ENCODE peak calls at places on chromosomes 4 and X, in six cellular contexts. H is A549, F is tibial nerve, N is left lung, Y is uterus, E is mammary epithelial cell. W is an unnamed sample.
A peak's percentile ranks its signal among the peaks of the same experiment; 100 is the strongest.

GRCh38 chr4:108649863-108650211 is 562 bp upstream of the OSTC start:
- DNase-seq in H (no peak), F (no peak), N (no peak), Y (no peak), E (no peak), W (no peak)

GRCh38 chr4:177726111-177726510 is 283.9 kb upstream of the AGA start:
- DNase-seq in H (no peak), F (no peak), N (no peak), Y (no peak), E (peak; percentile 64), W (no peak)

GRCh38 chrX:50680990-50681389 is 133.0 kb downstream of the SHROOM4 start:
- DNase-seq in H (peak; percentile 1), F (no peak), N (no peak), Y (no peak), E (peak; percentile 12), W (no peak)

GRCh38 chr4:165656829-165657467 is 216.1 kb upstream of the TLL1 start:
- DNase-seq in H (no peak), F (no peak), N (no peak), Y (no peak), E (no peak), W (no peak)

GRCh38 chr4:18241744-18242143 is 220.2 kb upstream of the LCORL start:
- DNase-seq in H (no peak), F (no peak), N (no peak), Y (no peak), E (no peak), W (no peak)

GRCh38 chr4:148211533-148211932 is 230.7 kb downstream of the NR3C2 start:
- DNase-seq in H (no peak), F (no peak), N (no peak), Y (no peak), E (no peak), W (no peak)

GRCh38 chr4:98672583-98673281 is 14.3 kb upstream of the TSPAN5 start:
- DNase-seq in H (no peak), F (no peak), N (no peak), Y (no peak), E (no peak), W (no peak)

GRCh38 chr4:113024373-113024772 is 25.1 kb upstream of the ANK2 start:
- DNase-seq in H (no peak), F (no peak), N (no peak), Y (no peak), E (no peak), W (no peak)

GRCh38 chr4:5051692-5052423 is 578 bp downstream of the STK32B start:
- DNase-seq in H (peak; percentile 40), F (no peak), N (peak; percentile 85), Y (no peak), E (peak; percentile 23), W (no peak)

GRCh38 chrX:146278381-146278780 is 460.8 kb downstream of the SLITRK2 start:
- DNase-seq in H (no peak), F (no peak), N (no peak), Y (no peak), E (no peak), W (no peak)

GRCh38 chr4:8328456-8328855 is 58.9 kb downstream of the HTRA3 start:
- DNase-seq in H (no peak), F (no peak), N (peak; percentile 39), Y (peak; percentile 6), E (no peak), W (no peak)

GRCh38 chr4:15405069-15405468 is 22.8 kb upstream of the C1QTNF7 start:
- DNase-seq in H (no peak), F (no peak), N (no peak), Y (no peak), E (no peak), W (no peak)
- TF ChIP-seq CTCF in H (no peak), F (no peak), N (no peak), Y (no peak), E (no peak), W (no peak)

GRCh38 chr4:20395160-20395773 is 143.6 kb downstream of the SLIT2 start:
- DNase-seq in H (peak; percentile 36), F (no peak), N (no peak), Y (no peak), E (peak; percentile 26), W (peak; percentile 1)
- H3K27ac ChIP-seq in H (no peak overlapping the region), F (no peak overlapping the region), N (no peak overlapping the region), Y (no peak overlapping the region), E (no peak overlapping the region), W (no peak overlapping the region)

DNA sequence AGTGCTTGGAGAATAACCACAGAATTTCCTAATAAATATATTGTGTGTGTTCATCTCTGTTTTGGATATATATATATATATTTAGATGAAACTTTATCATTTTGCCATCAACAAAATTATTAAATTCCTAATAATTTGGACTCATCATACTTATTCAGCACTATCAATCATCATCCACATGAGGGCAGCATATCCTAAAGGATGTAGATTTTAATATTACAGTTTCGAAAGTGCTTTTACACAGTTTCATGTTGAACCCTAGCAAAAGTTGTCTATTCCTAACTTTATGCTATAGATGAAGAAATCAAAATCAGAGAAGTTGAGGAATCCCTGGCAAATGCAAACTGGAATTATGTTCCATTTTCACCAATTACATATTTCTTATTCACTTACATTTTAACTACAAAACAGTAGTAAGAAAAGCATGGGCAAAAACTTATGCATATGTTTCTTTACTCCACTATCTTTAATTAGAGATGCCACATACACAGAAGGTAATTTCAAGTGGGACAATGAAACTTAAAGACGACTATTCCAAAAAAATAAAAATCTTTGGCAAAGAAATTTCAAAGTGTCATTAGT is 36.6 kb upstream of the UGT2A1 start:
- DNase-seq in H (peak; percentile 37), F (peak; percentile 32), N (no peak), Y (no peak), E (peak; percentile 14), W (peak; percentile 19)
- TF ChIP-seq CTCF in H (peak; percentile 56), F (peak; percentile 45), N (peak; percentile 43), Y (peak; percentile 50), E (peak; percentile 62), W (peak; percentile 54)

DNA sequence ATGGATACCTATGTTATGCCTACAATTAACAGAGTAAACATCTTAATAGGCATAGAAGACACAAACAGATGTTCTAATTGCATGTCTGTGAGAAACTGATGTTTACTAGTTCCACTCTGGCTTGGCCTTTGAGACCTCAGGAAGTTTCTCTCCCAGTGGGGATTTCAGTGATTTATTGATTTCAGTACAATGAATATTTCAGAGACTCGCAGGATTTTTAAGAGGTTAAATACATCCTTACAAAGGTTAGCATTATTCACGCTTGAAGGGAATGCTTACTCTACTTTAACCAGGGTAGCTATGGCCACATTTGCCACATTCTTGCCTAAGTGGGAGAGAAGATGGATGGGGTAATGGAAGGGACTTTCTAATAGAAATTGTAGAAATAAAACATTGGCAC is 480.0 kb downstream of the SPRY1 start:
- DNase-seq in H (no peak), F (no peak), N (no peak), Y (no peak), E (no peak), W (no peak)
- H3K27ac ChIP-seq in H (no peak overlapping the region), F (no peak overlapping the region), N (no peak overlapping the region), Y (peak overlapping the region; percentile 54), E (no peak overlapping the region), W (no peak overlapping the region)

GRCh38 chrX:16745659-16746058 is 26.2 kb downstream of the SYAP1 start:
- DNase-seq in H (no peak), F (no peak), N (no peak), Y (no peak), E (no peak), W (no peak)
- TF ChIP-seq CTCF in H (no peak), F (no peak), N (no peak), Y (no peak), E (no peak), W (no peak)

GRCh38 chr4:13171292-13172057 is 312.7 kb downstream of the RAB28 start:
- DNase-seq in H (no peak), F (no peak), N (no peak), Y (no peak), E (no peak), W (no peak)
- H3K27ac ChIP-seq in H (no peak overlapping the region), F (no peak overlapping the region), N (no peak overlapping the region), Y (peak overlapping the region; percentile 52), E (no peak overlapping the region), W (no peak overlapping the region)

GRCh38 chr4:15953625-15954024 is 9.3 kb downstream of the FGFBP2 start:
- DNase-seq in H (no peak), F (no peak), N (no peak), Y (no peak), E (no peak), W (no peak)

GRCh38 chr4:15958562-15958961 is 4.4 kb downstream of the FGFBP2 start:
- DNase-seq in H (no peak), F (no peak), N (no peak), Y (no peak), E (no peak), W (no peak)

GRCh38 chr4:15951781-15952180 is 11.2 kb downstream of the FGFBP2 start:
- DNase-seq in H (no peak), F (no peak), N (no peak), Y (no peak), E (no peak), W (no peak)

GRCh38 chr4:15956179-15956850 is 6.7 kb downstream of the FGFBP2 start:
- DNase-seq in H (peak; percentile 77), F (peak; percentile 90), N (no peak), Y (peak; percentile 28), E (peak; percentile 68), W (peak; percentile 69)

GRCh38 chr4:15955670-15956069 is 7.3 kb downstream of the FGFBP2 start:
- DNase-seq in H (peak; percentile 51), F (no peak), N (no peak), Y (no peak), E (no peak), W (no peak)
- TF ChIP-seq CTCF in H (no peak), F (no peak), N (no peak), Y (no peak), E (peak; percentile 30), W (no peak)

DNA sequence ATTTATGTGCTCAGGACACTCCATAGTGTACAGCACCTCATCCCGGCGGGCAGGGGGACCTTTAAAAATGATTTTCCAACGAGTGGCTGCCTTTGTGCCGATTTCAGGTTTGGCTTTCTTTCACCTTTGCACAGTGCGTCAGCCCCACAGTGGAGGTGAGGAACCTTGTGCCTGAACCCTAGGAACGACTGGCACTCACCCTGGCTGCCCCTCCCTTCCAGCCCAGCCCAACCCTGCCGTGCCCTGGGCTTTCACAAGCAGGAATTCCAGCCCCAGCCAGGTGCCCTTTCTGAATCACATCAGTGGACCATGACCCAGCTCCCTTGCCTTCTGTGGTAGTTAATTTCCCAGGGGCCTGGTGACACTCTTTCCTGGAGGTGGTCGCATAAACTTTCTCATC is 1.3 kb downstream of the TMEM164 start:
- DNase-seq in H (peak; percentile 13), F (no peak), N (peak; percentile 78), Y (no peak), E (peak; percentile 25), W (peak; percentile 43)
- H3K27ac ChIP-seq in H (peak overlapping the region; percentile 100), F (peak overlapping the region; percentile 84), N (no peak overlapping the region), Y (no peak overlapping the region), E (no peak overlapping the region), W (peak overlapping the region; percentile 86)